ENCODE peak calls at places on chromosomes 5 and 9, in five cellular contexts. T is HCT116, Z is K562, B is SK-N-SH, G is H1. Y is an unnamed sample.

GRCh38 chr5:62214701-62215100 is 91.3 kb upstream of the KIF2A start:
- DNase-seq in B (no peak), Z (no peak), G (no peak), T (peak), Y (no peak)

GRCh38 chr9:129570450-129571297 is 50.2 kb downstream of the C9orf50 start:
- DNase-seq in G (peak), B (no peak), Z (peak), T (peak), Y (no peak)

GRCh38 chr5:62082370-62082778 is 223.6 kb upstream of the KIF2A start:
- DNase-seq in B (peak), Z (no peak), T (peak), G (no peak), Y (no peak)

GRCh38 chr5:161105563-161105962 is 253.6 kb upstream of the ATP10B start:
- DNase-seq in Z (no peak), B (no peak), T (no peak), G (no peak), Y (no peak)

GRCh38 chr5:111453747-111454146 is 58.6 kb downstream of the STARD4 start:
- DNase-seq in G (no peak), Z (no peak), B (peak), T (no peak), Y (no peak)

GRCh38 chr5:112586596-112587062 is 151.1 kb upstream of the APC start:
- DNase-seq in G (no peak), B (no peak), Z (peak), T (no peak), Y (no peak)

GRCh38 chr5:62606878-62607277 is 28.3 kb downstream of the LRRC70 start:
- DNase-seq in B (no peak), T (no peak), Z (no peak), G (no peak), Y (no peak)

GRCh38 chr5:53019320-53019719 is 30.2 kb downstream of the ITGA2 start:
- DNase-seq in T (peak), B (no peak), G (no peak), Z (peak), Y (no peak)

GRCh38 chr9:21964925-21965385 is 29.2 kb downstream of the CDKN2A start:
- DNase-seq in G (no peak), B (no peak), Z (no peak), T (no peak), Y (no peak)

GRCh38 chr5:57249251-57249874 is 75.5 kb downstream of the GPBP1 start:
- DNase-seq in B (no peak), T (no peak), Z (no peak), G (no peak), Y (no peak)

GRCh38 chr5:180296778-180297177 is 4.9 kb upstream of the MAPK9 start:
- DNase-seq in T (peak), Z (no peak), B (no peak), G (no peak), Y (no peak)

GRCh38 chr5:140595538-140595937 is 30.9 kb downstream of the SLC35A4 start:
- DNase-seq in T (no peak), G (no peak), B (no peak), Z (no peak), Y (no peak)

GRCh38 chr9:36623280-36623679 is 50.6 kb downstream of the MELK start:
- DNase-seq in T (no peak), G (no peak), Z (no peak), B (no peak), Y (no peak)

GRCh38 chr9:26951794-26952193 is 4.4 kb upstream of the IFT74 start:
- DNase-seq in G (no peak), T (no peak), Z (no peak), B (no peak), Y (no peak)

GRCh38 chr5:140546851-140547507 is 483 bp upstream of the EIF4EBP3 start:
- DNase-seq in B (no peak), G (no peak), T (no peak), Z (no peak), Y (no peak)

GRCh38 chr9:34254141-34254913 is 74.7 kb downstream of the KIF24 start:
- DNase-seq in G (no peak), T (peak), Z (no peak), B (no peak), Y (no peak)

GRCh38 chr9:92010705-92011536 is 60.9 kb upstream of the ROR2 start:
- DNase-seq in G (no peak), T (no peak), Z (no peak), B (no peak), Y (no peak)

GRCh38 chr9:70563437-70564204 is 149.2 kb upstream of the KLF9 start:
- DNase-seq in Z (no peak), B (no peak), T (no peak), G (no peak), Y (peak)

DNA sequence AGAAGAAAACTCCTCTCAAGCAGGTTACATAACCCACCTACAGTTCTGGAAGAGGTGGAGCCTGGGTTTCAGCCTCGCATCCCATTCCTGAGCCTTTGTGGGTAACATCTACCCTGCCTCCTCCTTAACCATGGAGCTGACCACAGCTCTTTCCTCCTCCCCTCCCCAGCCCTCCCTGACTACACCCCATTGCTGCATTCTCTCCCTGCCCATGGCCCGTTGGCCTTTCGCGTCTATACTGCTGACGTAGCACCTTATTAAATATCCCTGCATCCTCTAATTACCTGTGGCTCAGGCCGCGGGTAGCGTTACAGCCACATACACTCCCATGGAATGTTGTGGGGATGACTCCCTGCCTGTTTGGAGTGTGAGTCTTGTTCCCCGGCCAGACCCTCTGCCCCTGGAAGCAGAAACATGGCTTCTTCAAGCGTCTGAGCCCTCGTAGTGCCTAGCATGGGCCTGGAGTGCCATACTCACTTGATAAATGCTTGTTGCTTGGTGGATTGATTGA is 72.8 kb downstream of the WWC1 start:
- DNase-seq in B (no peak), Z (no peak), T (peak), G (no peak), Y (no peak)
- H3K9ac ChIP-seq in B (no peak), Z (no peak), T (peak), G (no peak), Y (no peak)

DNA sequence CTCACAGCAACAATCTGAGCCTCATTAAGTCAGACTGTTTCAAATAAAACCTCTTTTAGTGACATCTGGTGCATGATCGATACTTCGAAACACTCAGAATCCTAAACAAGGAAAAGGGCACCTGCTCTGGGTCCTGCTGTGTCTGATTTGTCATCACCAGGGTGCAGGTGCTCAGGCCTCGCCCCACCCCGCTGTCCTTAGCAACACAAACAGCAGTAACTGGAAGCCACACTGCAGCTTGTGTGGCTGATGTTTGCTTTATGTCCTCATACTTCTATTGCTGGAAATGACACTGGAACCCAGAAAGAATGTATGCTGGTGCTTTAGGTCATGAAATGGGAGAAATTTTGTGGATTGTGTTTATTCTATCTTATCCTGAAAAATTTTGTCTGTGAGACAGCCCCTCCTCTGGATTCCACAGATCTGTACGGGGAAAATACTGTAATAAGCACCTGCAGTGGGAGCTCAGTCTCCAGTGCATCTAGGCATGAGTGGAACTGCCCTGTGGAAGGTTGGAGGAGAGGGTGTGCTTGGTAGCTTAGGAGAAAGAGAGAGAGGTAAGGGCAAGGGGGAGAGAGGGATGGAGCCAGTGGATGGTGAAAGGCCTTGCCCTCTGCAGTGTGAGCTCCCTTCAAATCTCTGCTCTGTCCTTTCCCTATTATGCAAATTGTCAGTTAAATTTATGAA is 284.2 kb downstream of the SMARCA2 start:
- DNase-seq in G (peak), B (no peak), Z (no peak), T (no peak), Y (no peak)
- TF ChIP-seq POLR2AphosphoS5 in G (no peak), B (no peak), Z (no peak), T (no peak), Y (no peak)

DNA sequence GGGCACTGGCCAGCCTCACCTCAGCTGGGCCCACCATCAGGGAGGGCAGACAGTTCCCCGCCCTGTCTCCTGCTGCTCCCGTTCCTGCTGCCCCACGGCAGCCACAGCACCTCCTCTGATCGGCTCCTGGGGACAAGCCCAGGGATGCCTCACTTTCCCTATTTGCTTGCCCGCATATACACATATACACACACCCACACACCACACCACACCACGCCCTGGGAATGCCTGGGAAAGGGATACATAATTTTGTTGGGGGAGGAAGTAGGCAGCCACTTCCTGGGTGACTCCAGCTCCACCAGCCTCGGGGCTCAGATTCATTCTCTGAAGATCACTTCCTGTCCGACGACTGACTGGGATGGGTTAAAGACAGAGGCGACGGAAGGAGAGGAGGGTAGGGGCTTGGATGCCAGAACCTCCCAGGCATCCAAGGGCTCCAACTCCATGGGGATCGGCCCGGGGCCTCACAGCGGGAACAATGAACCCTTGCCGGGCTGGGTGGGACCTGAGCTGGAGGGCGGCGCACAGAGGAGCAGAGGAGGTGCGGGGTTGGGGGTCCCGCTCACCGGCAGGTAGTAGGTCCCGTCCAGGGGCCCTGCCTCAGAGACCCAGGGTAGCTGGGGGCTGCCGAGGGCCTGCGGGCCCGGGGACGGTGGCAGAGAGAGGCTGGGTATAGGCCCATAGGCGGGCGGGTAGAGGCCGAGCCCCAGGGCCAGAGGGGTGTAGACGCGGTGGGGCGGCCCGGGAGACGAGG is 2.0 kb upstream of the MZB1 start:
- DNase-seq in G (peak), Z (no peak), B (no peak), T (no peak), Y (no peak)
- H3K9ac ChIP-seq in G (no peak), Z (no peak), B (no peak), T (peak), Y (no peak)

DNA sequence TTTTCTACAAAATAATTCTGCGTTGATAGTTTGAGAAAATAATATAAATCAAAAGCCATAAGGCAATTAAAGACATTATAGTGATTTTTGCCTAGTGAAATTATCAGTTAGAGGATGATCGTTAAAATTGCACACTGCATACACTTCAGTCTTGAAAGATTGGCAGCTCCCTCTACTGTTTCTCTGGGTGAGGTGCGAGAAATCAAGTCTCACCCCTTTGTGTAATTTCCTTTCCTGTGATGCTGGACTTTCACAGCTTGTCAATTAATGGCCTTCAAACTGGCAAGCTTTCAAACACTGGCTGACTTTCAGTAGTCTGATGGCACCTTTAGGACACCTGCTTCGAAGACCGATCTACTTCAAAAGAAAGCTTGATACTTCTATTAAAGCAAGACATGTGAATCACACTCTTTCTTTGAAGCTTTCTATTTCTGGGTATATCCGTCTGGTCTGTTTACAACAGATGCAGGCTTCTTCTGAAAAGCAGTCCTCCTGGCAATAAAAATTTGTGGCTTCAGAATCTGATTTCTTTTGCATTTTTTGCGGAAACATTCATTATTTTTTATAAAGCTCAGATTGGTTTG is 706.8 kb upstream of the PTPRD start:
- DNase-seq in Z (no peak), G (no peak), T (no peak), B (peak), Y (no peak)
- TF ChIP-seq POLR2AphosphoS5 in Z (no peak), G (no peak), T (no peak), B (no peak), Y (no peak)

DNA sequence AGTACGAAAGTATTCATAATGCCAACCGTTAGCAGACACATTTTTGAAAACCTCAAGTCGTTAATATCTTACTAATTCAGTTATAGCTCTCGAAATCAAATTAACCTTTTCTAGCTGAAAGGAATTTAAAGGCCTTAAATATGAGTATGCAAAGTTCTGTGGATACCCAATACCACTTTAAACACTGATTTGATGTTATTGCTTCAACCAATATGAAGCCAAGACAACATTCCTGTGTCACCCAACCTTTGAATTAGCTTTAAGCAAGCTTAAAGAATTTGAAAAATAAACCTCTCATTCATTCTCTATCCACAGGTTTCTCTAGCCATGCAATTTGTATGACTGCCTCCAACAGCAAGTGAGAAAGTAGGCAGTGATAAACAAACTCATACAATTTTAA is 204.4 kb downstream of the MCTP1 start:
- DNase-seq in T (no peak), Z (no peak), G (no peak), B (no peak), Y (no peak)
- H3K9ac ChIP-seq in T (no peak), Z (no peak), G (no peak), B (no peak), Y (peak)